ENCODE peak calls at places on chromosomes 6 and 20, in ten cellular contexts. A, U, H, E, D, W, B, T, F and S are unnamed samples.

GRCh38 chr6:154907293-154907692 is 87.8 kb upstream of the TIAM2 start:
- DNase-seq in U (no peak), W (no peak), D (no peak), A (no peak), T (no peak), E (no peak), H (no peak), B (no peak), F (no peak), S (no peak)

GRCh38 chr20:31605902-31606677 is 1.0 kb downstream of the ID1 start:
- DNase-seq in W (no peak), H (peak), D (no peak), B (peak), T (no peak), U (no peak), F (peak), A (peak), E (no peak), S (no peak)

GRCh38 chr6:92354270-92354831 is 1065.0 kb downstream of the EPHA7 start:
- DNase-seq in B (no peak), U (no peak), W (no peak), F (no peak), D (no peak), H (no peak), A (no peak), E (no peak), T (no peak), S (no peak)

GRCh38 chr20:37384683-37385174 is 38.8 kb downstream of the SRC start:
- DNase-seq in A (peak), W (peak), T (no peak), E (peak), B (peak), D (peak), F (peak), U (peak), H (peak), S (peak)

GRCh38 chr6:106107043-106107613 is 21.0 kb downstream of the PRDM1 start:
- DNase-seq in H (no peak), A (no peak), T (no peak), D (no peak), W (no peak), E (no peak), F (no peak), U (no peak), B (no peak), S (no peak)

GRCh38 chr20:25637247-25637646 is 13.4 kb upstream of the NANP start:
- DNase-seq in B (no peak), U (no peak), H (no peak), E (no peak), A (no peak), D (no peak), F (no peak), W (peak), T (no peak), S (no peak)

GRCh38 chr20:6473197-6473596 is 294.3 kb upstream of the BMP2 start:
- DNase-seq in A (no peak), D (no peak), T (no peak), U (peak), H (no peak), E (no peak), F (no peak), B (no peak), W (no peak), S (no peak)

GRCh38 chr6:69487688-69488087 is 309.1 kb downstream of the LMBRD1 start:
- DNase-seq in D (no peak), H (no peak), U (no peak), A (no peak), B (no peak), F (no peak), T (no peak), E (no peak), W (peak), S (no peak)

GRCh38 chr6:163710552-163710951 is 296.0 kb downstream of the QKI start:
- DNase-seq in T (no peak), F (no peak), U (no peak), A (no peak), H (no peak), W (no peak), D (no peak), B (no peak), E (no peak), S (no peak)

GRCh38 chr6:163712981-163713380 is 298.5 kb downstream of the QKI start:
- DNase-seq in A (no peak), U (no peak), E (no peak), B (no peak), H (no peak), D (no peak), W (no peak), T (no peak), F (no peak), S (no peak)

GRCh38 chr6:163711071-163711470 is 296.6 kb downstream of the QKI start:
- DNase-seq in B (no peak), U (no peak), H (no peak), E (no peak), A (no peak), T (no peak), W (peak), D (no peak), F (no peak), S (no peak)

GRCh38 chr6:163712569-163712966 is 298.1 kb downstream of the QKI start:
- DNase-seq in B (no peak), H (no peak), E (no peak), W (no peak), F (no peak), A (no peak), T (no peak), D (no peak), U (no peak), S (no peak)

DNA sequence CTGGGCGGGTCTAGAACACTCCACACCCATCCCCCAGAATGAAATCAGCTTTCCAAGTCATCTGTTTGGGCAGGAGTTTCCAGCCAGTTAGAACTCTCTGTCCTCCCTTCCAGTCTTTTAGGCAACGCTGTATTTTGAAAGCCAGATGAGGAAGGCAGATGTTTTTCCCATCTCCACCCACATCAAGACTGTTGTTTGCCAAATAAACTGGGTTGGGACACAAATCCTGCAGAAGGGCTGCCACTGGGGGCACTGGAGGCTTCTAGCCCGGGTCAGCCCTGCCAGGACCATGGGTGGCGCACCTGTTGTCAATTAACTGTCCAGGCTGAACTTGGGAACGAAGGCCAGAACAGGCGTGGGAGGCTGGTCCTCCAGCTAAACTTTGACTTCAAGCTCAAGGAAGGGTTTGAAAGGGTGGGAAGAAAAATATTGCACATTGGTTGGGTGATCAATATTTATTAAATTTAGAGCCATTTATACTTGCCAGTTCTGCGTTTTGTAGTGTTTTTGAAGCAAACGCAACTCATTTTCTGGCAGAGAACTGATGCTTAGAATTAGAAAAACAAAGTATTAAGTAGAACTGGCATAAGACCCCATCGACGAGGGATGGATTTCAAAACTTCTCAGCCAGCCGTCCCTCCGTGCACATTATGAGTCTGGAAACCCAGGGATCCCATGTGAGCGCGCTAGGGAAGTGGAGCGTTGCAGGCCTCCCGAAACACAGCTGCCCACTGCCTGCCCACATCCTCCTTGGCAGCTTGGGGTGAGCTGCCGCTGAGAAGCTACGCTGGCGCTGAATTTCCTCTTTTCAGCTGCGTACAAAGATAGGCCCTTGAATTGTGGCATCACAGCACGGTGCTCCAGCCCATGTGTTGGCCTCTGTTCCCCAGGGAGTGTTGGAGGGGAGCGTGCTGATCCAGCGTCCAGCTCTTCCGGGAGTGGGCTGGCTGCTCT is 297.4 kb downstream of the QKI start:
- DNase-seq in T (no peak), H (peak), A (no peak), U (no peak), F (peak), B (peak), W (peak), E (peak), D (no peak), S (no peak)
- TF ChIP-seq CTCF in T (no peak), H (no peak), A (no peak), U (no peak), F (no peak), B (no peak), W (peak), E (no peak), D (peak), S (no peak)

DNA sequence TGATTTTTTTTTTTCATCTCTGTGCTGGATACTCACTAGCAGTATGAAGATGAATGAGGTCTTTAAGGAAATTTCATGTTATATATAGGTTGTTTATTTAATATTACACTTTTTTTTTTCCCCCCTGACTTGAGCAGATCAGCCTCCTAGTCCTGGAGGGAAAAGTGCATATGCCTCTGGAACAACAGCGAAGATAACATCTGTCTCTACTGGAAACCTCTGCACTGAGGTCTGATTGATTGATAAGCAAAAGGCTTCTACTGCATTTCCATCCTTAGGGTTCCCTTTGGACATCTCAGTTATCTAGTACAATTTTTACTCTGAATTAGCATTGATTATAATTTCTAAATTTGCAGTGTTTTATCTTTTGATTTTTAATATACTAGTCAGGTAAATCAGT is 49.8 kb upstream of the KIF25 start:
- DNase-seq in F (no peak), B (no peak), W (no peak), A (no peak), T (no peak), U (no peak), H (no peak), E (no peak), D (no peak), S (no peak)
- TF ChIP-seq CTCF in F (no peak), B (no peak), W (no peak), A (no peak), T (no peak), U (no peak), H (no peak), E (no peak), D (no peak), S (no peak)

DNA sequence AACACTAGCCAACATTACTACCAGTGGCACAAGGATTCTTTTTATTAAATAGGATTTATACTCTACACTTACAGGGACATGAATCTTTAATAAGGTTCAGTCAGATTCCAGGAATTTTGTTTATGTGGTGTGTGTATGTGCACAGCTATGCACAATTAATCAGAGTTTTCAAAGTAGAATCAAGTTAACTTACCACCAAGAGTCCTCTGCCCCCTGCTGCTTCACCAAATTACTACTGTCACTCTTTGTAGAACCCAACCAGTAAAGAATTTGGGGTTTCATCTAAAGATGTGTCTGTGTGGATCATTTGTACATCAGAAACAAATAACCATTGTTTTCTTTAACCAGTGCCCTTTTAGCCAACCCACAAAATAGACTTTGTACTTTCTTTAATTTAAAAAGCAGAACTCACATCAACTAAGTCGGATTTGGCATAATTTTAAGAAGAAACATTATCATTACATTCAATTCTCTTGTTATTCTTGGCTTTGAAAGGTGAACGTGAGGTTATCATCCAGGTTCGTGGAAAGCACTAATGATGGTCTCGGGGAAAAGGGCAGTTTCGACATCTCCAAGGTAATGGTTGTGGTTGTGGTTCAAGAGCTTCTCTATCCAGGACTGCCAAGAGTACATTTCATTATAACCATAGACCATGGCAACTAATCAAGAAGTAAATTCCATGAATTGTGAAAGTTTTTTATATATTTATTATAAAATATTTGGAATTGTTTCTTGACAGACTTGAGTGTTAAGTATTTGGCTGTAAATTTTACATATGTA is 514.3 kb upstream of the ID4 start:
- DNase-seq in F (no peak), B (no peak), U (peak), H (no peak), D (no peak), T (no peak), W (no peak), E (no peak), A (no peak), S (no peak)
- TF ChIP-seq CTCF in F (no peak), B (no peak), U (peak), H (no peak), D (peak), T (no peak), W (no peak), E (no peak), A (no peak), S (peak)

GRCh38 chr6:117280922-117281321 is 15.6 kb downstream of the VGLL2 start:
- DNase-seq in A (no peak), F (no peak), D (no peak), U (no peak), B (no peak), T (no peak), H (no peak), W (no peak), E (no peak), S (no peak)
- TF ChIP-seq CTCF in A (peak), F (no peak), D (peak), U (peak), B (no peak), T (peak), H (no peak), W (peak), E (peak), S (peak)

DNA sequence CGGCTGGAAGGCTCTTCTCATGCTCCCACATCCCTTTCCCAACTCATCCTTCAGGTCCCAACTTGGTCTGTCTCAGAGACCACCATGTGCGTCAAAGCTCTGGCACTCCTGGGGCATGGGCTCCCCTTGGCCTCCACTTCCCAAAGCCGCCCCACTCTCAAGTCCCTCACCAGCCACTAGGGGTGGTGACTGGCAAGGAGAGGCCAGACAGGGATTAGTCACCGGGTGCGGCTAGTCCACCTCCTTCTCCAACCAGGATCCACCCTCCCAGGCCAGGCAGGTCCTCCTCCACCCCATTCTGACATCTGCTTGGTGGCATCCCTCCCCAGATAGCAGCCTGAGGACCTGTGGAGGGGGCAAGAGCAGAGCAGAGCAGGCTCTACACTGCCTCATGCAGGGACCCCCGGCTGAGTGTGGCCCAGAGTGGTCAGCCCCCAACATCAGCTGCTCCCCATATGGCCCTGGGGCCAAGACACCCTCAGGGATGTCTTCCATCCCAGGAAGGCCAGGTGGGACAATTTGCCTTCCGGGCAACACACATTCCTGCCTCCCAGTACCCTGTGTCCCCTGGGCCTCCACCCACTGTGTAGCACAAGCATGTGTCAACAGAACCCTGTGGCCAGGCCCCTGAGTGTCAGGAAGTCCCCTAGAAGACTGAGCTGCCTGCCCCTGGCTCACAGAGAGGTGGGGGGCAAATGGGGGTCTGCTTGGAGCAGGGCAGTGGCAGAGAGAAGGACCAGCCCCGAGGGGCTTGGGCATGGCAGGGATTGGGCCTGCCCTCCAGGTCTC is 29.2 kb downstream of the YTHDF1 start:
- DNase-seq in A (no peak), T (no peak), H (no peak), B (no peak), W (no peak), E (no peak), D (peak), U (no peak), F (no peak), S (no peak)
- TF ChIP-seq CTCF in A (no peak), T (no peak), H (no peak), B (no peak), W (no peak), E (no peak), D (no peak), U (peak), F (no peak), S (no peak)

DNA sequence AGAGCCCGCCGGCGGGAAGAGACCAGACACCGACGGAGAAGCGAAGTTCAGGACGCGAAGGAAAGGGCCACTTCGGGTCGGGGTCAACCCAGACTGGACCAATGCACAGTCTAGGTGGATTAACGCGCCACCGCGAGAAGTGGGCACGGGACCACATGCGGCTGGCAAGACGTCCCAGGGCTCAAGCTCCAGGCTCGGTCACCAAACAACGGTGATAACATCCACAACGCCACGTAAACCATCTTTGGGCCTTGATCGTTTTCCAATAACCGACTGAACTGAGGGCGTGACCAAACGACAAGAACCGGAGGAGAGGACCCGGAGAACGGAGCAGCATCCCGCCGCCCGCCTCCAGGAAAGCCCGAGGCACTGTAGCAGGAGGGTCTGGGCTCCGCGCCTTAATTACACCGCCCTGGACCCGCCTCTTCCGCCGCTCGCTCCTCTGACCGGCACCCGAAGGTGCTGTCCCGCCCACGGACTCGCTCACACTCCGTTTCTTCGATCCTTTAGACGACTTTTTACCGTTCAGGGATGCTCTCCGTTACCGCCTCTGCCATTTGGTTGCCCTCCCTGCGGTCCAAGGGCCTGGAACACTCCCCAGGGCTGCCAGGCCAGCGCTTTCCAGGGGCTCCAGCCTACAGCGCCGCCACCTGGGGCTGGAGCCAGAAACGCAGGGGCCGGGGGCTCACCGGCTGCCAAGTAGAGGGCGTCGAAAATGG is 44.1 kb downstream of the DPPA5 start:
- DNase-seq in W (peak), U (peak), A (peak), F (no peak), E (peak), T (peak), H (peak), B (peak), D (no peak), S (no peak)
- TF ChIP-seq CTCF in W (peak), U (peak), A (peak), F (no peak), E (peak), T (peak), H (peak), B (no peak), D (peak), S (peak)

GRCh38 chr6:10662742-10663141 is 31.7 kb downstream of the C6orf52 start:
- DNase-seq in W (no peak), H (no peak), A (no peak), B (no peak), E (no peak), D (no peak), U (no peak), T (no peak), F (no peak), S (no peak)

GRCh38 chr6:10658910-10659696 is 35.3 kb downstream of the C6orf52 start:
- DNase-seq in E (no peak), H (no peak), U (no peak), T (no peak), W (no peak), B (no peak), D (no peak), A (no peak), F (no peak), S (no peak)

GRCh38 chr6:10659697-10660348 is 34.6 kb downstream of the C6orf52 start:
- DNase-seq in W (no peak), A (peak), F (no peak), D (no peak), H (no peak), E (no peak), U (no peak), T (no peak), B (no peak), S (peak)

GRCh38 chr6:10662207-10662606 is 32.2 kb downstream of the C6orf52 start:
- DNase-seq in H (no peak), B (no peak), D (no peak), T (no peak), W (no peak), E (no peak), F (no peak), A (no peak), U (no peak), S (no peak)
- TF ChIP-seq CTCF in H (no peak), B (no peak), D (no peak), T (no peak), W (no peak), E (no peak), F (no peak), A (no peak), U (no peak), S (no peak)

DNA sequence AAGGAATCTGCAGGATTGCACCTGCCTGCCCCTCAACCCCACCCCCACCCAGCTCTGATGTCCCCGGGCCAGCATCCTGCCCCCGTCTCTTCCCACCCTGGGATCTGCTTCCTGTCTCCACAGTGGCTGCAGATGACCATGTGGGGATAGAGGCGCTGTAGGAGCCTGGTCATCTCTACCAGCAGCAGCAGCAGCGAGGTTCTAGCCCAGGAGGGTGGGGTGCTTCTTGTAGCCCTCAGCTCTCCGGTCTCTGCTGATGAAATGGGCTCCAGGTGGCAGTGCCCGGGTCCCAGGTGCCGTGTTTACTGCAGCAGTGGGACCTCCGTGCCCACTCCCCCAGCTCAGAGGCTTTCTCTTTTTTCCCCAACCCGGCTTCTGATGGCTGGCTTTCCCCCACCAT is 25.2 kb downstream of the CAPN11 start:
- DNase-seq in T (no peak), E (no peak), D (no peak), W (no peak), U (no peak), A (no peak), F (no peak), B (no peak), H (no peak), S (no peak)
- TF ChIP-seq CTCF in T (no peak), E (no peak), D (no peak), W (no peak), U (no peak), A (no peak), F (no peak), B (no peak), H (no peak), S (no peak)